ENCODE peak calls at places on chromosome 1, in eight cellular contexts. W is thoracic aorta; I is CD8-positive, alpha-beta memory T cell; F is mammary epithelial cell; N is left lung; H is heart right ventricle; R is cardiac muscle cell; D is GM23248. Z is an unnamed sample.

GRCh38 chr1:229372251-229372650 is 29.4 kb upstream of the CCSAP start:
- DNase-seq in F (peak; percentile 44), H (no peak), D (no peak), N (no peak), W (no peak), R (no peak), I (no peak), Z (no peak)

GRCh38 chr1:152185544-152186391 is 26.7 kb upstream of the RPTN start:
- DNase-seq in I (peak; percentile 36), D (peak; percentile 85), N (no peak), W (no peak), F (peak; percentile 72), H (peak; percentile 28), R (peak; percentile 78), Z (no peak)

GRCh38 chr1:223394242-223394641 is 1.0 kb downstream of the CCDC185 start:
- DNase-seq in W (no peak), F (no peak), H (no peak), I (no peak), R (no peak), D (no peak), N (peak; percentile 58), Z (no peak)

GRCh38 chr1:168179411-168180147 is 817 bp downstream of the TIPRL start:
- DNase-seq in D (peak; percentile 58), R (peak; percentile 21), W (no peak), H (no peak), I (no peak), N (no peak), F (peak; percentile 26), Z (no peak)

GRCh38 chr1:24112381-24113169 is 640 bp upstream of the MYOM3 start:
- DNase-seq in N (no peak), F (peak; percentile 77), R (peak; percentile 72), D (peak; percentile 92), W (peak; percentile 61), H (peak; percentile 75), I (peak; percentile 28), Z (peak; percentile 89)

GRCh38 chr1:76674689-76675088 is 192.6 kb upstream of the ST6GALNAC5 start:
- DNase-seq in D (no peak), F (no peak), H (no peak), W (no peak), R (no peak), N (no peak), I (no peak), Z (no peak)

GRCh38 chr1:11339346-11340247 is 66.6 kb downstream of the UBIAD1 start:
- DNase-seq in W (no peak), R (no peak), D (peak; percentile 20), H (no peak), I (no peak), N (no peak), F (no peak), Z (peak; percentile 66)

GRCh38 chr1:9792156-9793042 is 31.4 kb downstream of the CLSTN1 start:
- DNase-seq in D (no peak), I (no peak), H (no peak), R (peak; percentile 11), W (no peak), N (no peak), F (no peak), Z (no peak)

GRCh38 chr1:53449026-53449425 is 10.2 kb upstream of the DMRTB1 start:
- DNase-seq in H (no peak), N (no peak), W (no peak), F (no peak), R (peak; percentile 71), D (peak; percentile 78), I (no peak), Z (no peak)

GRCh38 chr1:67642694-67643093 is 42.3 kb upstream of the GADD45A start:
- DNase-seq in R (peak; percentile 51), F (no peak), N (no peak), D (no peak), W (no peak), H (peak; percentile 43), I (no peak), Z (no peak)

GRCh38 chr1:167249702-167250101 is 29.0 kb downstream of the POU2F1 start:
- DNase-seq in H (no peak), N (no peak), I (no peak), R (no peak), W (no peak), F (no peak), D (no peak), Z (no peak)

GRCh38 chr1:44801491-44802305 is 1.5 kb downstream of the PLK3 start:
- DNase-seq in N (peak; percentile 78), F (peak; percentile 69), W (no peak), I (peak; percentile 46), H (no peak), R (peak; percentile 42), D (peak; percentile 59), Z (peak; percentile 52)

GRCh38 chr1:27760411-27760810 is 12.6 kb upstream of the STX12 start:
- DNase-seq in R (peak; percentile 54), I (no peak), F (no peak), W (no peak), N (no peak), D (no peak), H (no peak), Z (no peak)

GRCh38 chr1:151176514-151177045 is 799 bp upstream of the TMOD4 start:
- DNase-seq in F (no peak), H (no peak), I (no peak), W (no peak), D (no peak), R (no peak), N (no peak), Z (no peak)
- H3K36me3 ChIP-seq in F (peaks cover 18% of the 10 kb centered on the region), H (peaks cover 61% of the 10 kb centered on the region), I (peaks cover 22% of the 10 kb centered on the region), W (peaks cover 55% of the 10 kb centered on the region), D (peaks cover 4% of the 10 kb centered on the region), R (peaks cover 28% of the 10 kb centered on the region), N (peaks cover 86% of the 10 kb centered on the region), Z (peaks cover 18% of the 10 kb centered on the region)

GRCh38 chr1:204545202-204545601 is 29.0 kb downstream of the MDM4 start:
- DNase-seq in W (no peak), H (no peak), I (no peak), R (peak; percentile 8), D (peak; percentile 61), F (peak; percentile 26), N (no peak), Z (no peak)
- H3K36me3 ChIP-seq in W (peaks cover 63% of the 10 kb centered on the region), H (peaks cover 100% of the 10 kb centered on the region), I (peaks cover 52% of the 10 kb centered on the region), R (peaks cover 89% of the 10 kb centered on the region), D (peaks cover 77% of the 10 kb centered on the region), F (peaks cover 49% of the 10 kb centered on the region), N (peaks cover 99% of the 10 kb centered on the region), Z (no peaks in the 10 kb centered on the region)

GRCh38 chr1:114094303-114094663 is 59.4 kb downstream of the SYT6 start:
- DNase-seq in R (peak; percentile 26), I (no peak), N (no peak), F (peak; percentile 23), W (no peak), D (peak; percentile 76), H (no peak), Z (no peak)

GRCh38 chr1:114089502-114090138 is 64.0 kb downstream of the SYT6 start:
- DNase-seq in W (no peak), I (no peak), H (no peak), D (no peak), R (no peak), N (no peak), F (peak; percentile 21), Z (no peak)

GRCh38 chr1:114091711-114092110 is 62.0 kb downstream of the SYT6 start:
- DNase-seq in R (no peak), I (no peak), D (no peak), F (no peak), H (no peak), N (no peak), W (no peak), Z (no peak)

GRCh38 chr1:114093624-114094302 is 59.9 kb downstream of the SYT6 start:
- DNase-seq in H (no peak), W (no peak), F (peak; percentile 86), N (no peak), I (no peak), D (peak; percentile 87), R (peak; percentile 30), Z (no peak)

GRCh38 chr1:114092118-114092517 is 61.6 kb downstream of the SYT6 start:
- DNase-seq in D (no peak), F (no peak), R (no peak), H (no peak), I (no peak), N (no peak), W (no peak), Z (no peak)
- H3K36me3 ChIP-seq in D (no peaks in the 10 kb centered on the region), F (no peaks in the 10 kb centered on the region), R (no peaks in the 10 kb centered on the region), H (no peaks in the 10 kb centered on the region), I (no peaks in the 10 kb centered on the region), N (no peaks in the 10 kb centered on the region), W (no peaks in the 10 kb centered on the region), Z (no peaks in the 10 kb centered on the region)

GRCh38 chr1:77978293-77978968 is 441 bp downstream of the FUBP1 start:
- DNase-seq in N (no peak), H (peak; percentile 85), F (peak; percentile 92), I (peak; percentile 87), D (peak; percentile 97), W (peak; percentile 45), R (peak; percentile 97), Z (peak; percentile 81)

GRCh38 chr1:77975386-77975785 is 3.5 kb downstream of the FUBP1 start:
- DNase-seq in I (no peak), H (no peak), D (peak; percentile 72), F (peak; percentile 60), N (no peak), W (no peak), R (no peak), Z (no peak)

GRCh38 chr1:77977989-77978292 is 931 bp downstream of the FUBP1 start:
- DNase-seq in N (no peak), I (no peak), W (no peak), R (no peak), D (no peak), F (no peak), H (no peak), Z (no peak)

GRCh38 chr1:77975907-77976306 is 3.0 kb downstream of the FUBP1 start:
- DNase-seq in N (no peak), H (no peak), R (no peak), W (no peak), F (no peak), D (peak; percentile 19), I (no peak), Z (no peak)

GRCh38 chr1:77976433-77977076 is 2.3 kb downstream of the FUBP1 start:
- DNase-seq in R (no peak), D (no peak), W (no peak), H (no peak), I (no peak), F (no peak), N (no peak), Z (no peak)
- H3K36me3 ChIP-seq in R (peaks cover 4% of the 10 kb centered on the region), D (peaks cover 13% of the 10 kb centered on the region), W (no peaks in the 10 kb centered on the region), H (peaks cover 35% of the 10 kb centered on the region), I (peaks cover 5% of the 10 kb centered on the region), F (peaks cover 9% of the 10 kb centered on the region), N (peaks cover 6% of the 10 kb centered on the region), Z (no peaks in the 10 kb centered on the region)

GRCh38 chr1:36151133-36151844 is 2.0 kb upstream of the TRAPPC3 start:
- DNase-seq in H (no peak), R (no peak), N (no peak), D (no peak), I (no peak), W (no peak), F (no peak), Z (no peak)
- H3K36me3 ChIP-seq in H (no peaks in the 10 kb centered on the region), R (no peaks in the 10 kb centered on the region), N (peaks cover 5% of the 10 kb centered on the region), D (no peaks in the 10 kb centered on the region), I (no peaks in the 10 kb centered on the region), W (no peaks in the 10 kb centered on the region), F (no peaks in the 10 kb centered on the region), Z (no peaks in the 10 kb centered on the region)

GRCh38 chr1:1223891-1224290 is 7.9 kb downstream of the SDF4 start:
- DNase-seq in R (no peak), W (no peak), H (no peak), F (no peak), D (no peak), N (no peak), I (no peak), Z (no peak)
- H3K36me3 ChIP-seq in R (peaks cover 24% of the 10 kb centered on the region), W (peaks cover 54% of the 10 kb centered on the region), H (peaks cover 86% of the 10 kb centered on the region), F (peaks cover 10% of the 10 kb centered on the region), D (no peaks in the 10 kb centered on the region), N (peaks cover 100% of the 10 kb centered on the region), I (peaks cover 36% of the 10 kb centered on the region), Z (peaks cover 2% of the 10 kb centered on the region)

Z was measured in pancreas.